ENCODE peak calls at places on chromosomes 11 and 22, in eight cellular contexts. J, P, C, O, L, Z, V and H are unnamed samples.

GRCh38 chr11:47981667-47982404 is 1.5 kb downstream of the PTPRJ start:
- DNase-seq in C (no peak), O (no peak), V (peak), L (no peak), Z (no peak), P (no peak), J (peak), H (peak)

GRCh38 chr11:77101043-77101537 is 1.6 kb upstream of the OMP start:
- DNase-seq in Z (peak), V (no peak), O (no peak), P (no peak), C (no peak), L (no peak), J (no peak), H (peak)

GRCh38 chr22:40193429-40194421 is 16.0 kb downstream of the TNRC6B start:
- DNase-seq in P (no peak), L (no peak), C (no peak), Z (no peak), V (no peak), O (no peak), J (no peak), H (no peak)

GRCh38 chr22:44360686-44361381 is 48.1 kb upstream of the SHISAL1 start:
- DNase-seq in J (peak), Z (peak), L (no peak), O (no peak), P (peak), V (no peak), C (peak), H (no peak)

GRCh38 chr11:40445391-40445790 is 1014.1 kb downstream of the LRRC4C start:
- DNase-seq in O (no peak), C (no peak), L (no peak), Z (peak), J (no peak), P (no peak), V (no peak), H (no peak)

GRCh38 chr11:30855383-30856006 is 269.3 kb upstream of the MPPED2 start:
- DNase-seq in J (no peak), Z (no peak), L (no peak), O (no peak), P (no peak), C (no peak), V (no peak), H (no peak)

GRCh38 chr11:103798029-103798428 is 238.4 kb upstream of the DDI1 start:
- DNase-seq in P (no peak), O (no peak), V (no peak), C (no peak), J (no peak), Z (peak), L (no peak), H (no peak)

GRCh38 chr11:128687321-128687720 is 6.6 kb upstream of the FLI1 start:
- DNase-seq in O (no peak), C (peak), L (no peak), P (no peak), Z (no peak), J (peak), V (no peak), H (peak)

GRCh38 chr11:69915501-69916250 is 96.5 kb upstream of the FGF3 start:
- DNase-seq in C (peak), J (peak), L (peak), P (peak), V (no peak), Z (peak), O (peak), H (peak)

GRCh38 chr11:66745356-66746235 is 16.6 kb upstream of the SPTBN2 start:
- DNase-seq in P (no peak), C (peak), V (peak), J (no peak), O (no peak), Z (no peak), L (peak), H (peak)

DNA sequence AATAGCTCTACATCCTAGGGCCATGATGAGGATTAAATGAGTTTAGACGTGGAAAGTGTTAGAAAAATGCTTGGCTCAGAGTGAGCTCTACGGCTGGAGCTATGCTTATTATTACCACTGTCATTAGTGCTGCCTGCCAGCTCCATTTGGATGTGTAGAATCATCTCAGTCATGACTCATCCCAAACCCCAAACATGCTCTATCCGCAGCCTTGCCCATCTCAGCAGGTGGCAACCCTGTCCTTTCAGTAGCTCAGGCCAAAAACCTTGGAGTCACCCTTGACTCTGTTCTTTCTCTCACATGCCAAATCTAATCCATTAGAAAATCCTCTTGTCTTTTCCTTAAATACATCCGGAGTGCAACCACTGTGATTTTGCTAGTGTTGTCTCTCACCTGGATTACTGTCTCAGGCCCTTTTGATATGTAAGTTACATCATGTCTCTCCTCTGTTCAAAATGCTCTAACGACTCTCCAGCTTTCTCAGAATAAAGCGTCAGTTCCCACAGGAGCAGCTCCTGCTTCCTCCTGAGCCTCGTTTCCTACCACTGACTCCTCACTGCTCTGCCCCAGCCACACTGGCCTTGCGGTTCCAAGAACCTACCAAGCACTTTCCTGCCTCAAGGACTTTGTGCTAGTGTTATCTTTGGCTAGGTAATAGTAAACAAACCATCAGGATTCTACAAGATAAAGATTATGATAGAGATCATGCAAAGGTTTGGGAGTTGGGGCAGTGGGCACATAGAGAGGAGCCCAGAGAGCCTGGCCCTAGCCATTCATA is 10.5 kb upstream of the CHRM1 start:
- DNase-seq in L (no peak), O (no peak), J (no peak), V (no peak), P (no peak), Z (no peak), C (no peak), H (no peak)
- TF ChIP-seq CTCF in L (no peak), O (no peak), J (no peak), V (no peak), P (no peak), Z (no peak), C (no peak), H (no peak)

GRCh38 chr11:106581399-106581798 is 436.9 kb downstream of the GUCY1A2 start:
- DNase-seq in O (no peak), V (no peak), L (peak), J (no peak), Z (no peak), P (no peak), C (no peak), H (no peak)

GRCh38 chr11:106585061-106585460 is 433.2 kb downstream of the GUCY1A2 start:
- DNase-seq in P (no peak), C (no peak), O (no peak), L (no peak), V (no peak), J (no peak), Z (peak), H (no peak)
- TF ChIP-seq CTCF in P (no peak), C (peak), O (no peak), L (no peak), V (no peak), J (no peak), Z (peak), H (no peak)

GRCh38 chr11:124577664-124578427 is 8.0 kb downstream of the OR8A1 start:
- DNase-seq in V (no peak), L (no peak), J (no peak), O (no peak), Z (no peak), C (no peak), P (no peak), H (no peak)
- TF ChIP-seq CTCF in V (no peak), L (no peak), J (no peak), O (no peak), Z (no peak), C (no peak), P (no peak), H (no peak)

GRCh38 chr11:46307369-46307768 is 29.9 kb downstream of the CREB3L1 start:
- DNase-seq in V (no peak), L (no peak), Z (no peak), O (no peak), J (no peak), P (no peak), C (no peak), H (no peak)

GRCh38 chr11:46307785-46308341 is 30.4 kb downstream of the CREB3L1 start:
- DNase-seq in Z (no peak), J (no peak), V (no peak), O (no peak), C (no peak), P (no peak), L (no peak), H (no peak)

GRCh38 chr11:46309669-46310288 is 32.3 kb downstream of the CREB3L1 start:
- DNase-seq in Z (no peak), J (no peak), P (no peak), O (no peak), L (no peak), C (peak), V (no peak), H (peak)

GRCh38 chr11:46306296-46306853 is 28.9 kb downstream of the CREB3L1 start:
- DNase-seq in L (no peak), O (no peak), C (no peak), J (no peak), P (no peak), Z (peak), V (no peak), H (no peak)

GRCh38 chr11:46308632-46309419 is 31.4 kb downstream of the CREB3L1 start:
- DNase-seq in V (peak), P (peak), J (peak), Z (peak), O (peak), C (peak), L (peak), H (peak)
- TF ChIP-seq CTCF in V (peak), P (peak), J (peak), Z (peak), O (peak), C (peak), L (peak), H (peak)

GRCh38 chr22:50575426-50575941 is 2.7 kb downstream of the CPT1B start:
- DNase-seq in V (no peak), C (no peak), O (no peak), L (no peak), Z (no peak), J (no peak), P (no peak), H (no peak)
- TF ChIP-seq CTCF in V (no peak), C (no peak), O (no peak), L (no peak), Z (no peak), J (no peak), P (no peak), H (no peak)

DNA sequence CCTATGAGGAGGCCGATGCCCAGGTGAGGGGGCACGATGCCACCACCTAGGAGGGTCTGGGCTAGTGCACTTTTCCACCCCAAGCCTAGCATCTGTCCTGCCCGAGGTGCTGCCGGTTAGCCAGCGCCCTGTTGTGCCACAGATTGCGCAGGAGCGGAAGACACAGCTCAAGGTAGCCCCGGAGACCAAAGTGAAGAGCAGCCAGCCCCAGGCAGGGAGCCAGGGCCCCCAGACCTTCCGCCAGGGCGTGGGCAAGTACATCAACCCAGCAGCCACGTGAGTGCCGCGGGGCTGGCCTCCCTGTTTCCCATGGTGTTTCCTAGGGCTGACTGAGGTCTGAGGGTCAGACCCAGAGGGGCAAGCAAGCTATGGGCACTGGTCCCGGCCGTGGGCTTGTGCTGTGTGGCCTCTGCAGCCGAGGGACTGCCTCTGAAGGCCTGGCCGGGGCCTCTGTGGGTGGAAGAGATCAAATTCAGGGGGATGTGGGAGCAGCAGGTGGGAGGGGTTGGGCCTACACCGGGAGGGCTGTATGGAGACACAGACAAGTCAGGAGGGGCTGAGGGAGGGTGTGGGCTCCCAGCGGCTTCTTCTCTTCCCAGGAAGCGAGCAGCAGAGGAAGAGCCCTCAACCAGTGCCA is 29.1 kb downstream of the PPIL2 start:
- DNase-seq in P (no peak), Z (no peak), J (no peak), C (no peak), L (no peak), O (no peak), V (no peak), H (no peak)
- TF ChIP-seq CTCF in P (no peak), Z (no peak), J (no peak), C (no peak), L (no peak), O (no peak), V (no peak), H (no peak)